ENCODE peak calls at places on chromosomes 4 and X, in eight cellular contexts. V is epithelial cell of esophagus, D is HCT116, T is mammary epithelial cell, K is GM12865, M is HL-60, G is upper lobe of left lung, L is tibial nerve. P is an unnamed sample.

GRCh38 chr4:8439914-8440490 is 521 bp downstream of the ACOX3 start:
- DNase-seq in V (no peak), G (peak), L (no peak), K (peak), M (peak), D (no peak), T (no peak), P (no peak)

GRCh38 chr4:121072836-121073362 is 564 bp upstream of the NDNF start:
- DNase-seq in T (no peak), G (peak), K (no peak), D (no peak), V (no peak), M (no peak), L (no peak), P (no peak)

GRCh38 chrX:12770440-12770839 is 20.8 kb upstream of the PRPS2 start:
- DNase-seq in D (no peak), M (no peak), L (no peak), K (peak), G (no peak), V (peak), T (no peak), P (no peak)

GRCh38 chr4:56062527-56062926 is 113.8 kb downstream of the CEP135 start:
- DNase-seq in T (no peak), V (no peak), G (no peak), M (no peak), D (no peak), K (no peak), L (no peak), P (no peak)

GRCh38 chrX:57900961-57901360 is 9.3 kb downstream of the ZXDA start:
- DNase-seq in V (peak), T (no peak), G (no peak), L (no peak), M (no peak), D (no peak), K (no peak), P (no peak)

GRCh38 chr4:24226667-24227066 is 336.8 kb upstream of the PPARGC1A start:
- DNase-seq in G (no peak), M (no peak), T (no peak), K (peak), V (no peak), D (no peak), L (no peak), P (no peak)

GRCh38 chr4:24730256-24731001 is 64.9 kb upstream of the SOD3 start:
- DNase-seq in T (no peak), M (no peak), V (no peak), D (no peak), L (peak), K (no peak), G (peak), P (no peak)

GRCh38 chr4:177562163-177562562 is 119.9 kb upstream of the AGA start:
- DNase-seq in L (no peak), V (no peak), G (no peak), K (no peak), M (no peak), T (no peak), D (no peak), P (no peak)

GRCh38 chrX:152733261-152733975 is at the start of the genes CSAG1 and MAGEA12:
- DNase-seq in L (no peak), T (no peak), D (no peak), V (no peak), K (no peak), M (no peak), G (no peak), P (no peak)

GRCh38 chrX:11597479-11597878 is 68.2 kb downstream of the ARHGAP6 start:
- DNase-seq in M (no peak), V (no peak), T (no peak), K (no peak), D (no peak), G (no peak), L (no peak), P (no peak)

GRCh38 chrX:154714925-154715324 is 36.0 kb downstream of the GAB3 start:
- DNase-seq in M (no peak), T (no peak), G (no peak), L (no peak), K (peak), D (peak), V (peak), P (no peak)

GRCh38 chr4:71882113-71882512 is 98.2 kb upstream of the GC start:
- DNase-seq in M (no peak), L (no peak), G (no peak), D (no peak), V (peak), K (no peak), T (no peak), P (no peak)

GRCh38 chrX:118360429-118361125 is 14.7 kb downstream of the WDR44 start:
- DNase-seq in T (peak), V (peak), L (no peak), K (no peak), M (no peak), D (no peak), G (no peak), P (no peak)

GRCh38 chr4:39353478-39354177 is 12.5 kb downstream of the RFC1 start:
- DNase-seq in L (no peak), K (peak), D (no peak), V (peak), M (peak), G (no peak), T (peak), P (peak)

GRCh38 chr4:2066571-2067445 is 7.7 kb downstream of the NAT8L start:
- DNase-seq in V (no peak), M (no peak), L (no peak), K (no peak), T (no peak), D (no peak), G (no peak), P (no peak)

GRCh38 chr4:138953962-138954371 is 61.6 kb upstream of the NOCT start:
- DNase-seq in V (peak), M (peak), T (peak), K (no peak), G (no peak), D (no peak), L (no peak), P (no peak)

GRCh38 chrX:132740316-132741123 is 217.9 kb downstream of the HS6ST2 start:
- DNase-seq in M (no peak), T (no peak), V (peak), G (no peak), L (no peak), D (no peak), K (no peak), P (no peak)

GRCh38 chr4:98508825-98509539 is 149.4 kb downstream of the TSPAN5 start:
- DNase-seq in L (no peak), M (no peak), K (no peak), T (no peak), V (no peak), D (peak), G (no peak), P (no peak)

GRCh38 chr4:66766557-66766956 is 778.7 kb downstream of the CENPC start:
- DNase-seq in D (no peak), K (no peak), T (no peak), V (no peak), L (no peak), M (no peak), G (no peak), P (no peak)

GRCh38 chr4:108219998-108220397 is 51.3 kb upstream of the LEF1 start:
- DNase-seq in M (no peak), D (no peak), K (no peak), T (peak), V (no peak), L (no peak), G (no peak), P (no peak)

GRCh38 chr4:16092682-16093319 is 9.0 kb upstream of the PROM1 start:
- DNase-seq in D (no peak), M (no peak), L (no peak), G (no peak), K (no peak), T (no peak), V (no peak), P (no peak)

GRCh38 chr4:186746581-186746980 is 22.9 kb upstream of the FAT1 start:
- DNase-seq in K (no peak), L (no peak), V (peak), T (peak), M (no peak), D (no peak), G (no peak), P (no peak)

GRCh38 chr4:25308761-25309160 is 3.8 kb upstream of the ZCCHC4 start:
- DNase-seq in L (no peak), K (no peak), M (no peak), D (no peak), G (no peak), T (no peak), V (no peak), P (no peak)

GRCh38 chr4:179040259-179040658 is 1598.0 kb upstream of the AGA start:
- DNase-seq in L (no peak), V (no peak), T (no peak), G (no peak), D (no peak), K (no peak), M (no peak), P (no peak)

GRCh38 chrX:35244088-35244741 is 301.6 kb downstream of the FAM47B start:
- DNase-seq in T (no peak), D (no peak), K (no peak), L (no peak), G (no peak), M (no peak), V (no peak), P (no peak)

GRCh38 chr4:154119317-154119716 is 330.4 kb upstream of the SFRP2 start:
- DNase-seq in T (no peak), V (peak), M (no peak), D (no peak), G (no peak), L (no peak), K (peak), P (no peak)

GRCh38 chr4:1777822-1778641 is 15.1 kb upstream of the FGFR3 start:
- DNase-seq in D (no peak), T (peak), G (no peak), K (no peak), V (peak), L (no peak), M (no peak), P (no peak)

GRCh38 chrX:123184858-123185251 is 777 bp downstream of the GRIA3 start:
- DNase-seq in V (peak), K (no peak), T (no peak), M (no peak), G (no peak), D (no peak), L (no peak), P (no peak)

GRCh38 chr4:55475394-55476243 is 71.1 kb downstream of the CLOCK start:
- DNase-seq in M (no peak), D (no peak), T (peak), L (no peak), G (no peak), V (peak), K (peak), P (no peak)

GRCh38 chr4:8164687-8165086 is 6.1 kb upstream of the ABLIM2 start:
- DNase-seq in T (no peak), M (no peak), G (no peak), D (no peak), K (no peak), L (no peak), V (no peak), P (no peak)

GRCh38 chrX:97252111-97252510 is 368.4 kb downstream of the RPA4 start:
- DNase-seq in M (no peak), T (no peak), G (no peak), K (no peak), L (no peak), D (no peak), V (no peak), P (no peak)
- H3K4me3 ChIP-seq in M (no peak), T (no peak), G (no peak), K (no peak), L (no peak), D (no peak), V (no peak), P (no peak)

GRCh38 chrX:370244-370962 is 16.3 kb downstream of the PPP2R3B start:
- DNase-seq in K (no peak), V (no peak), G (no peak), M (no peak), L (no peak), T (no peak), D (no peak), P (no peak)
- TF ChIP-seq CTCF in K (no peak), V (no peak), G (no peak), M (no peak), L (no peak), T (no peak), D (no peak), P (no peak)

GRCh38 chrX:72620550-72621145 is 48.0 kb upstream of the HDAC8 start:
- DNase-seq in D (peak), K (no peak), G (peak), T (peak), M (no peak), V (peak), L (no peak), P (no peak)
- H3K4me3 ChIP-seq in D (peak), K (no peak), G (no peak), T (no peak), M (no peak), V (no peak), L (no peak), P (no peak)

GRCh38 chrX:2360731-2361130 is 140.0 kb downstream of the DHRSX start:
- DNase-seq in M (no peak), L (no peak), V (peak), D (no peak), G (no peak), K (no peak), T (no peak), P (no peak)
- TF ChIP-seq CTCF in M (no peak), L (no peak), V (no peak), D (no peak), G (no peak), K (no peak), T (no peak), P (no peak)

DNA sequence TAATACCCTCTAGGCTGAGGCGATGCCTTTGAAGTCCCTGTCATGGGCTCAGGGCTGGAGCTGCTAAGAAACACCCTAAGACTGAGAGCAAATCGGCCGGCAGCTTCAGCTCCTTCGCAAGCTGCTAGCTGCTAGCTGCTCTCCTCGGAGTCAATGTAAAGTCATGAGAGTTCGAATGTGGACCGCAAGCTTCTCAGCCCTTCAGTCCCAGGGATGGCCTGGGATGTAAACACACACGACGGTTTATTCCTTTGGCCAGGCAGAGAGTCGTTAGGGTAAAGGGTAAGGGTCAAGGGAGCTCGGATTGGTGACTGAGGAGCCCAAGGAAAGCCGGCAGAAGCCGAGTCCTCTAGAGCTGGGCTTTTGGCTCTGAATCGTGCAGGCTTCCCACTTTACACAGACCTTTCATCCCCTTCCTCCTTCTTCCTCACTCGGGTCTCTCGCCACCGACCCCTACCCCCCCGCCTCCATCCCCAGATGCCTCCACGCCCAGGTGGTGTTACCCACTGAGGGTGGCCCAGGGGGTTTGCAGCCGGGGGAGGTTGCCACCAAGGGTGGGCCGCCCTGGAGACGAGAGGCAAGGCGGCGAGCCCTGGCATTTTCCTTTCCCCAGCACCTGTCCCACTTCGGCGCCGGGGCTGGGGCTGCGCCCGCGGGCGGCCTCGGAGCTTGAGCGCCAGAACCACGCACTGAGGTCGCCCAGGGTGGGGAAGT is 3.1 kb upstream of the BCORL1 start:
- DNase-seq in T (no peak), L (no peak), K (no peak), D (no peak), V (no peak), G (no peak), M (no peak), P (no peak)
- H3K4me3 ChIP-seq in T (no peak), L (no peak), K (no peak), D (no peak), V (no peak), G (no peak), M (no peak), P (no peak)

DNA sequence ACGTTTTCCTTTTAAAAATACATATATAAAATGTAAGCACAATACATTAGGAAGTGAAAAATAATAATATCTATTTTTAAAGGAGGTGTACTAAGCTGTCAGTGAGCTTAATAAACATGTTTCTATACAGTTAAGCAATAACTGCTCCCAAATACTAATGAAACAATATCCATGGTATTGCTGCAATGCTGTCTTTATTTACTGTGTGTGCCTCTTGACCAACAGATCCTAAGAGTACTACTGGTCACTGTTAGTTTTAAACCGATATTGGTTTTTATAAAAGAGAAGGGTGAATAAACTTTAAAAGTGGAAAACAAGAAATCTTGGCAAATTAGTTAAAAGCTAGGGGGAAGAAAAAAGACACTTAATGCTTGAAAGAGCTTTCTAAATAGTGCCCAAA is 1029.0 kb downstream of the FSTL5 start:
- DNase-seq in K (no peak), L (no peak), T (no peak), G (no peak), M (no peak), V (no peak), D (no peak), P (no peak)
- TF ChIP-seq CTCF in K (no peak), L (no peak), T (no peak), G (no peak), M (no peak), V (no peak), D (no peak), P (no peak)

DNA sequence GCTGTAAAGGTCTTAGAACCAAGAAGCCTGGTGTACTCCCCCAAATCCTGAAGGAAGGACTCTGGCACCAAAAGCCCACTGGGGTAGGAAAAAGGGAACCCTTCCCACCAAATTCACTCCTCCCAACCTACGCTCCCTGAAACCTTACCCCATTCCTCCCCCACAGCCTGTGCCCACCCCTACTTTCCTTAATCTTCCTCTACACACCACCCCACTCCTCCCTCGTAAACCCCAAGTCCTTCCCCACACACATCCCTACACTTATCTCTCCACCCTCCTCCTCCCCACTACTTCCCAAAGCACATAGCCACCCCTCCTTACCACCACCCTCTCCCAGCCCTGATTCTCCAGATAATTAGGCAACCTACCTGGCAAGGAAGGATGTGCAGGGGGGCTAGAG is 1.7 kb downstream of the ZMYM3 start:
- DNase-seq in G (no peak), T (no peak), M (no peak), K (no peak), V (no peak), D (no peak), L (no peak), P (no peak)
- H3K4me3 ChIP-seq in G (no peak), T (no peak), M (no peak), K (peak), V (no peak), D (no peak), L (no peak), P (no peak)

DNA sequence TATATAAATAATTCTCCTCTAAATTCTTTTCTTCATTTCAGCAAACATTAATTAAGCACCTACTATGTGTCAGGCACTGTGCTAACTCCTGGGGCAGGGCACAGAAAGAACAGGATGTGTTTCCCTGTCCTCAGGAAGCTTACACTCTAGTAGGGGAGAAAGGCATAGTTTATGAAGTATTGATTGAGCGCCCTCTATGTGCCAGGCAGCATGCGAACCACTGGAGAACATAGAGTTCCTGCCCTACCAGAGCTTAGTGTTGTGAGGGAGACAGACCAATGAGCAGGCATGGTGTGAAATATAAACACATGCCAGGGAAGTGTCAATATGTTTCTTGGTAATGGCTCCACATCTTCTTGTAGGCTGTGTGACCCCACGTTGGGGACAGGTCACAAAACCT is 3.7 kb downstream of the ADGRG4 start:
- DNase-seq in M (no peak), V (no peak), D (no peak), G (no peak), T (no peak), K (no peak), L (no peak), P (no peak)
- TF ChIP-seq CTCF in M (no peak), V (no peak), D (no peak), G (no peak), T (no peak), K (no peak), L (no peak), P (no peak)

GRCh38 chr4:5857199-5857598 is 35.7 kb downstream of the CRMP1 start:
- DNase-seq in T (no peak), K (no peak), M (no peak), G (no peak), V (no peak), L (no peak), D (no peak), P (no peak)

GRCh38 chr4:5852806-5853205 is 40.1 kb downstream of the CRMP1 start:
- DNase-seq in T (no peak), G (no peak), K (no peak), L (no peak), M (no peak), D (no peak), V (no peak), P (no peak)

DNA sequence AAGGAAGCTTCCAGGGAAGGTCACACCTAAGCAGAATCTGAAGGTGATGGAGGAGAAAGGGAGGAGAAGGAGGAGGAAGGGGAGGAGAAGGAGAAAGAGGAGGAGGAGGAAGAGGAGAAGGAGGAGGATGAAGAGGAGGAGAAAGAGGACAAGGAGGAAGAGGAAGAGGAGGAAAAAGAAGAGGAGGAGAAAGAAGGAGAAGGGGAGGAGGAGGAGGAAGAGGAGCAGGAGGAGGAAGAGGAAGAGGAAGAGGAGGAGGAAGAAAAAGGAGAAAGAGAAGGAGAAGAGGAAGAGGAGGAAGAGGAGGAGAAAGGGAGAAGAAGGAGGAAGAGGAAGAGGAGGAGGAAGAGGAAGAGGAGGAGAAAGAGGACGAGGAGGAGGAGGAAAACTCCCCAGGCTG is 41.2 kb downstream of the CRMP1 start:
- DNase-seq in G (no peak), M (no peak), V (no peak), D (no peak), L (no peak), T (no peak), K (no peak), P (no peak)
- H3K4me3 ChIP-seq in G (no peak), M (no peak), V (no peak), D (no peak), L (no peak), T (no peak), K (no peak), P (no peak)

P was measured in GM12864.